ENCODE peak calls at places on chromosome 17, in seven cellular contexts. N, Z, D, R, G, J and E are unnamed samples.

GRCh38 chr17:55086635-55087058 is 118.1 kb downstream of the STXBP4 start:
- DNase-seq in N (no peak), Z (no peak), D (peak), R (no peak), G (no peak), J (no peak), E (peak)

GRCh38 chr17:32142857-32143524 is 689 bp downstream of the RHOT1 start:
- DNase-seq in N (peak), Z (peak), D (peak), R (peak), G (peak), J (peak), E (peak)

GRCh38 chr17:19978206-19978802 is 676 bp upstream of the AKAP10 start:
- DNase-seq in N (no peak), Z (peak), D (no peak), R (peak), G (no peak), J (no peak), E (no peak)

GRCh38 chr17:56718515-56718914 is 115.2 kb downstream of the C17orf67 start:
- DNase-seq in N (no peak), Z (no peak), D (no peak), R (no peak), G (no peak), J (no peak), E (no peak)

GRCh38 chr17:61065263-61065773 is 334.3 kb upstream of the TBX2 start:
- DNase-seq in N (no peak), Z (peak), D (peak), R (no peak), G (no peak), J (no peak), E (no peak)

GRCh38 chr17:56499799-56500388 is 93.6 kb upstream of the NOG start:
- DNase-seq in N (peak), Z (no peak), D (peak), R (peak), G (no peak), J (no peak), E (peak)

GRCh38 chr17:57091186-57091618 is 6.2 kb downstream of the AKAP1 start:
- DNase-seq in N (no peak), Z (no peak), D (no peak), R (no peak), G (no peak), J (peak), E (peak)

GRCh38 chr17:57662021-57662420 is 83.1 kb downstream of the CCDC182 start:
- DNase-seq in N (no peak), Z (no peak), D (no peak), R (no peak), G (no peak), J (no peak), E (no peak)

GRCh38 chr17:39110435-39111136 is 40.9 kb downstream of the PLXDC1 start:
- DNase-seq in N (peak), Z (no peak), D (no peak), R (no peak), G (no peak), J (no peak), E (no peak)

GRCh38 chr17:8479431-8479947 is 43.8 kb downstream of the NDEL1 start:
- DNase-seq in N (no peak), Z (no peak), D (no peak), R (no peak), G (no peak), J (peak), E (peak)

GRCh38 chr17:61369751-61370150 is 29.9 kb upstream of the TBX2 start:
- DNase-seq in N (no peak), Z (no peak), D (no peak), R (no peak), G (no peak), J (peak), E (no peak)

GRCh38 chr17:3046753-3047152 is 16.7 kb downstream of the OR1D5 start:
- DNase-seq in N (no peak), Z (no peak), D (no peak), R (no peak), G (no peak), J (no peak), E (no peak)

GRCh38 chr17:34709108-34709779 is 129.9 kb downstream of the TMEM132E start:
- DNase-seq in N (no peak), Z (no peak), D (peak), R (no peak), G (no peak), J (no peak), E (no peak)

GRCh38 chr17:4427505-4427904 is 6.2 kb upstream of the SPNS3 start:
- DNase-seq in N (no peak), Z (no peak), D (no peak), R (no peak), G (no peak), J (no peak), E (no peak)

GRCh38 chr17:65783845-65784334 is 222.4 kb upstream of the AXIN2 start:
- DNase-seq in N (no peak), Z (no peak), D (peak), R (no peak), G (peak), J (no peak), E (no peak)

GRCh38 chr17:5563451-5563850 is 20.9 kb downstream of the NLRP1 start:
- DNase-seq in N (no peak), Z (no peak), D (no peak), R (no peak), G (no peak), J (no peak), E (no peak)

GRCh38 chr17:80362428-80363119 is 52.4 kb upstream of the ENDOV start:
- DNase-seq in N (no peak), Z (no peak), D (no peak), R (no peak), G (no peak), J (peak), E (no peak)